ENCODE peak calls at places on chromosome 17, in six cellular contexts. X is stromal cell of bone marrow; Q is HTR-8/SVneo; Z is stimulated activated CD8-positive, alpha-beta memory T cell treated with anti-CD3 and anti-CD28 coated beads, Interleukin-7, amount 100 ng/mL, for 1 hour; W is GDM1; S is hypothalamus. B is an unnamed sample.

GRCh38 chr17:10757658-10758057 is 27.8 kb upstream of the TMEM220 start:
- DNase-seq in X (no peak), Q (no peak), S (no peak), W (no peak), Z (no peak), B (no peak)

GRCh38 chr17:74859439-74860228 is at the start of gene GRIN2C:
- DNase-seq in Q (no peak), Z (no peak), W (no peak), X (no peak), S (no peak), B (no peak)

GRCh38 chr17:48646183-48647102 is 20.3 kb upstream of the HOXB9 start:
- DNase-seq in Z (no peak), S (no peak), W (no peak), Q (peak; percentile 86), X (no peak), B (no peak)

GRCh38 chr17:28717578-28718316 is at the start of gene RAB34:
- DNase-seq in W (peak; percentile 31), S (peak; percentile 56), Z (no peak), X (peak; percentile 68), Q (peak; percentile 84), B (peak; percentile 89)

GRCh38 chr17:57862410-57862989 is 12.7 kb upstream of the MRPS23 start:
- DNase-seq in X (no peak), S (no peak), W (no peak), Q (no peak), Z (no peak), B (no peak)

GRCh38 chr17:55607736-55608341 is 96.6 kb upstream of the SMIM36 start:
- DNase-seq in Q (no peak), S (no peak), X (no peak), Z (no peak), W (no peak), B (peak; percentile 70)

GRCh38 chr17:48603959-48604769 is 622 bp downstream of the HOXB6 start:
- DNase-seq in W (no peak), Z (no peak), X (no peak), S (no peak), Q (peak; percentile 82), B (peak; percentile 85)

GRCh38 chr17:52157161-52157560 is 1.4 kb downstream of the CA10 start:
- DNase-seq in Z (no peak), X (no peak), S (no peak), Q (no peak), W (no peak), B (no peak)

GRCh38 chr17:75645889-75646625 is 12.8 kb downstream of the SMIM5 start:
- DNase-seq in S (peak; percentile 83), W (peak; percentile 80), Z (no peak), X (no peak), Q (peak; percentile 72), B (peak; percentile 89)

GRCh38 chr17:6346986-6347385 is 87.9 kb downstream of the AIPL1 start:
- DNase-seq in Z (no peak), W (no peak), S (no peak), X (no peak), Q (no peak), B (no peak)

GRCh38 chr17:50181155-50181554 is 15.3 kb downstream of the SGCA start:
- DNase-seq in S (peak; percentile 53), Q (no peak), Z (no peak), W (no peak), X (no peak), B (no peak)

GRCh38 chr17:13626703-13627102 is 25.0 kb upstream of the HS3ST3A1 start:
- DNase-seq in Q (peak; percentile 36), S (no peak), Z (no peak), W (no peak), X (peak; percentile 49), B (peak; percentile 68)

GRCh38 chr17:17745476-17746455 is 64.5 kb downstream of the RAI1 start:
- DNase-seq in W (no peak), Q (no peak), S (peak; percentile 34), X (no peak), Z (no peak), B (no peak)

GRCh38 chr17:76529643-76530488 is 7.6 kb downstream of the CYGB start:
- DNase-seq in W (no peak), Q (no peak), X (peak; percentile 80), Z (no peak), S (peak; percentile 29), B (peak; percentile 79)

GRCh38 chr17:6269474-6269873 is 165.4 kb downstream of the AIPL1 start:
- DNase-seq in X (peak; percentile 3), S (no peak), Q (peak; percentile 45), Z (no peak), W (no peak), B (peak; percentile 11)

GRCh38 chr17:14737984-14738651 is 437.2 kb downstream of the HS3ST3B1 start:
- DNase-seq in X (peak; percentile 98), S (no peak), W (no peak), Z (no peak), Q (peak; percentile 98), B (peak; percentile 97)

GRCh38 chr17:72404872-72405271 is 284.1 kb downstream of the SOX9 start:
- DNase-seq in Z (no peak), S (no peak), Q (no peak), X (peak; percentile 39), W (no peak), B (peak; percentile 83)

GRCh38 chr17:41406205-41406604 is 8.8 kb upstream of the KRT31 start:
- DNase-seq in X (no peak), W (no peak), Z (no peak), Q (no peak), S (no peak), B (peak; percentile 21)

GRCh38 chr17:40341808-40342574 is 22.5 kb downstream of the GJD3 start:
- DNase-seq in X (no peak), Z (no peak), Q (peak; percentile 84), S (peak; percentile 68), W (no peak), B (peak; percentile 74)

GRCh38 chr17:76469076-76469990 is 1.9 kb downstream of the AANAT start:
- DNase-seq in Z (no peak), S (no peak), W (no peak), X (no peak), Q (no peak), B (no peak)

GRCh38 chr17:76685366-76685765 is 25.4 kb downstream of the MXRA7 start:
- DNase-seq in S (no peak), W (no peak), Q (no peak), Z (no peak), X (no peak), B (no peak)

GRCh38 chr17:67374329-67375053 is 2.6 kb upstream of the PITPNC1 start:
- DNase-seq in Z (peak; percentile 82), X (peak; percentile 70), W (peak; percentile 75), Q (peak; percentile 86), S (peak; percentile 68), B (peak; percentile 72)

GRCh38 chr17:82497483-82498405 is 21.8 kb upstream of the FOXK2 start:
- DNase-seq in X (no peak), S (no peak), Q (no peak), W (no peak), Z (no peak), B (peak; percentile 97)

GRCh38 chr17:80175411-80175810 is 5.6 kb downstream of the CARD14 start:
- DNase-seq in Q (no peak), W (no peak), S (no peak), X (no peak), Z (no peak), B (peak; percentile 72)

GRCh38 chr17:40168262-40168832 is 8.9 kb upstream of the RAPGEFL1 start:
- DNase-seq in Z (no peak), S (no peak), X (peak; percentile 36), W (peak; percentile 43), Q (peak; percentile 88), B (peak; percentile 73)

GRCh38 chr17:60231234-60231633 is 81.5 kb downstream of the CA4 start:
- DNase-seq in W (no peak), Q (peak; percentile 39), S (no peak), X (peak; percentile 19), Z (no peak), B (peak; percentile 40)

B was measured in amniotic epithelial cell.